ENCODE peak calls at places on chromosomes 16 and 17, in six cellular contexts. E, C, K, G, B and L are unnamed samples.
A peak's percentile ranks its signal among the peaks of the same experiment; 100 is the strongest.

GRCh38 chr17:7186241-7186640 is 7.1 kb upstream of the ASGR1 start:
- DNase-seq in E (no peak), B (no peak), G (no peak), K (no peak), C (no peak), L (no peak)

GRCh38 chr16:67186550-67186950 is 2.8 kb upstream of the MATCAP1 start:
- DNase-seq in C (peak; percentile 90), B (no peak), E (no peak), G (no peak), K (no peak), L (no peak)

GRCh38 chr17:48195910-48196309 is 88.3 kb downstream of the SNX11 start:
- DNase-seq in K (no peak), G (no peak), B (no peak), C (no peak), E (no peak), L (no peak)

GRCh38 chr17:64441772-64442549 is 7.0 kb upstream of the MILR1 start:
- DNase-seq in E (peak; percentile 54), C (peak; percentile 56), K (no peak), B (no peak), G (peak; percentile 68), L (no peak)

GRCh38 chr17:2024572-2025219 is 438 bp downstream of the RTN4RL1 start:
- DNase-seq in K (no peak), E (no peak), C (no peak), B (no peak), G (no peak), L (no peak)

GRCh38 chr16:86899757-86900156 is 321.4 kb downstream of the FOXL1 start:
- DNase-seq in C (no peak), E (peak; percentile 67), G (no peak), B (no peak), K (no peak), L (no peak)

GRCh38 chr16:66740010-66740409 is 11.4 kb downstream of the DYNC1LI2 start:
- DNase-seq in G (peak; percentile 55), B (peak; percentile 46), E (peak; percentile 32), C (peak; percentile 27), K (no peak), L (peak; percentile 60)

GRCh38 chr17:49545811-49546545 is 29.7 kb upstream of the NXPH3 start:
- DNase-seq in C (no peak), B (no peak), K (no peak), G (no peak), E (no peak), L (peak; percentile 45)

GRCh38 chr17:30240177-30240576 is 4.7 kb upstream of the SLC6A4 start:
- DNase-seq in E (no peak), G (no peak), B (no peak), C (no peak), K (no peak), L (no peak)

GRCh38 chr16:69741951-69742904 is 12.5 kb downstream of the NOB1 start:
- DNase-seq in G (peak; percentile 38), C (peak; percentile 61), E (peak; percentile 16), K (no peak), B (no peak), L (no peak)

GRCh38 chr17:62172492-62173291 is 107.6 kb upstream of the MED13 start:
- DNase-seq in G (no peak), E (no peak), K (no peak), C (no peak), B (no peak), L (no peak)

GRCh38 chr16:55495616-55496289 is 13.1 kb upstream of the LPCAT2 start:
- DNase-seq in K (no peak), B (no peak), G (no peak), E (peak; percentile 85), C (no peak), L (peak; percentile 17)

GRCh38 chr16:23333962-23334361 is 31.9 kb downstream of the SCNN1B start:
- DNase-seq in E (no peak), G (no peak), C (no peak), K (no peak), B (no peak), L (no peak)

GRCh38 chr17:44186307-44187130 is at the start of gene TMUB2:
- DNase-seq in K (peak; percentile 98), G (peak; percentile 99), C (peak; percentile 99), E (peak; percentile 100), B (peak; percentile 99), L (peak; percentile 100)
- H2BK120ac ChIP-seq in K (no peak within 1 kb of the TSS), G (peak within 1 kb of the TSS; percentile 99), C (peak within 1 kb of the TSS; percentile 87), E (peak within 1 kb of the TSS; percentile 99), B (no peak within 1 kb of the TSS), L (no peak within 1 kb of the TSS)

GRCh38 chr17:27601975-27602302 is 29.0 kb upstream of the LGALS9 start:
- DNase-seq in C (no peak), K (no peak), G (no peak), E (no peak), B (no peak), L (no peak)
- H4K91ac ChIP-seq in C (no peak overlapping the region), K (no peak overlapping the region), G (no peak overlapping the region), E (no peak overlapping the region), B (no peak overlapping the region), L (no peak overlapping the region)

GRCh38 chr16:84560269-84560668 is 55.8 kb upstream of the MEAK7 start:
- DNase-seq in G (no peak), K (no peak), B (no peak), E (no peak), C (no peak), L (no peak)

GRCh38 chr16:84561291-84561690 is 56.6 kb downstream of the COTL1 start:
- DNase-seq in C (peak; percentile 38), E (no peak), B (no peak), K (no peak), G (no peak), L (peak; percentile 56)

GRCh38 chr16:84563776-84564420 is 54.0 kb downstream of the COTL1 start:
- DNase-seq in B (no peak), C (peak; percentile 83), E (no peak), K (no peak), G (no peak), L (no peak)

GRCh38 chr16:84563316-84563715 is 54.6 kb downstream of the COTL1 start:
- DNase-seq in K (no peak), G (no peak), E (no peak), B (no peak), C (no peak), L (no peak)

GRCh38 chr16:84562174-84562815 is 55.6 kb downstream of the COTL1 start:
- DNase-seq in E (no peak), B (no peak), C (no peak), K (no peak), G (no peak), L (no peak)
- H3K4ac ChIP-seq in E (no peak overlapping the region), B (no peak overlapping the region), C (no peak overlapping the region), K (no peak overlapping the region), G (no peak overlapping the region), L (no peak overlapping the region)

DNA sequence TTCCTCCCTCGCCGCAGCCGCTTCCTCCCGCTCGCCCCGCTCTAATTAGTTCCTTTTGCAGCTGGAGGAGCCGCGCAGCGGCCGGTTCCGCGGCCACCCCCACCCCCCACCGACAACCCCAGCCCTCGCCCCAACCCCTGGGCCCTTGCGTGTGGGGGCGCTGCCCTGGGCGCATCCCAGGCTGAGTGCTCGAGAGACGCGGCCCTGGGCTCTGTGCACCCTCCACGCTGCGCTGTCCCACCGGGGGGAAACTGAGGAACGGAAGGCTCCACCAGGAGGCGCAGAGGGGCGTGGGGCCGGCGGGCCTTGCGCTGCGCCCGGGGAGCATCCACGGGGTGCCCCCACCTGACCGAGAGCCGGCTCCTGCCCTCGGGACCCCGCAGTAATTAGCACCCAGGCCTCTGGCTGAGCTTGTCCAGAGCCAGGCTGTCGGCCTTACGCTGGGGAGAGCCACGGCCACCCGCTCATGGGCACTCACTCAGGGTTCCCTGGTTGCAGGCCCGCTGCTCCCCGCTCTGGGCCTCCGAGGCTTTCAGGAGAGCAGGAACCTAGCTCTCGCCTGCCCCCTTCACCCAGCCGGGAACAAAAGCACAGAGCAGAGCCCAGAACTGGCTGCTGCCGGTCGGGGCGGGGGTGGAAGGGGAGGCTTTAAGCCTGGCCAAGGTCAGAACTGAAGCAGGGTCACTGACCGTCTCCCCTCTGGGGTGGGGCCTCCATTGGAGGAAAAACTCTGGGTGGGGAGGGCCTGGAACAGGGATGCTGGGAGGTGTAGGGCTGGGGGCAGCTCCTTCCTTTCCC is 12.1 kb downstream of the GLIS2 start:
- DNase-seq in E (peak; percentile 69), K (no peak), C (no peak), B (peak; percentile 75), G (peak; percentile 90), L (peak; percentile 88)
- H2BK120ac ChIP-seq in E (peak overlapping the region; percentile 85), K (no peak overlapping the region), C (peak overlapping the region; percentile 79), B (peak overlapping the region; percentile 96), G (peak overlapping the region; percentile 94), L (no peak overlapping the region)